ENCODE peak calls at places on chromosome 3, in four cellular contexts. One of them, this sample, is unnamed.

GRCh38 chr3:22296641-22297040 is 545.6 kb upstream of the ZNF385D start:
- DNase-seq in WTC11: no peak
- DNase-seq in GM12878: no peak
- DNase-seq in HepG2: no peak
- DNase-seq in this sample: no peak

GRCh38 chr3:190865828-190866227 is 3.3 kb upstream of the GMNC start:
- DNase-seq in WTC11: no peak
- DNase-seq in GM12878: no peak
- DNase-seq in HepG2: no peak
- DNase-seq in this sample: no peak

GRCh38 chr3:193704431-193704830 is 111.4 kb downstream of the OPA1 start:
- DNase-seq in WTC11: peak
- DNase-seq in GM12878: no peak
- DNase-seq in HepG2: no peak
- DNase-seq in this sample: peak

GRCh38 chr3:143657391-143657790 is 190.9 kb downstream of the SLC9A9 start:
- DNase-seq in WTC11: no peak
- DNase-seq in GM12878: no peak
- DNase-seq in HepG2: no peak
- DNase-seq in this sample: no peak

GRCh38 chr3:89419647-89420141 is 312.3 kb downstream of the EPHA3 start:
- DNase-seq in HepG2: no peak
- DNase-seq in GM12878: no peak
- DNase-seq in WTC11: no peak
- DNase-seq in this sample: no peak

GRCh38 chr3:45397754-45398153 is 9.4 kb downstream of the LARS2 start:
- DNase-seq in GM12878: no peak
- DNase-seq in WTC11: no peak
- DNase-seq in HepG2: no peak
- DNase-seq in this sample: no peak

GRCh38 chr3:18964640-18965039 is 183.7 kb upstream of the KCNH8 start:
- DNase-seq in WTC11: no peak
- DNase-seq in GM12878: no peak
- DNase-seq in HepG2: no peak
- DNase-seq in this sample: no peak

GRCh38 chr3:42036483-42036823 is 54.7 kb upstream of the TRAK1 start:
- DNase-seq in WTC11: no peak
- DNase-seq in HepG2: peak
- DNase-seq in GM12878: no peak
- DNase-seq in this sample: no peak

GRCh38 chr3:158769519-158770253 is 32.2 kb upstream of the MFSD1 start:
- DNase-seq in WTC11: no peak
- DNase-seq in HepG2: no peak
- DNase-seq in GM12878: no peak
- DNase-seq in this sample: no peak

GRCh38 chr3:158771982-158772381 is 29.9 kb upstream of the MFSD1 start:
- DNase-seq in WTC11: no peak
- DNase-seq in GM12878: no peak
- DNase-seq in HepG2: no peak
- DNase-seq in this sample: no peak

GRCh38 chr3:158771577-158771976 is 30.3 kb upstream of the MFSD1 start:
- DNase-seq in GM12878: no peak
- DNase-seq in WTC11: no peak
- DNase-seq in HepG2: no peak
- DNase-seq in this sample: no peak

GRCh38 chr3:158770254-158771017 is 31.4 kb upstream of the MFSD1 start:
- DNase-seq in GM12878: no peak
- DNase-seq in HepG2: no peak
- DNase-seq in WTC11: no peak
- DNase-seq in this sample: no peak

GRCh38 chr3:158771018-158771350 is 30.9 kb upstream of the MFSD1 start:
- DNase-seq in HepG2: no peak
- DNase-seq in GM12878: no peak
- DNase-seq in WTC11: no peak
- DNase-seq in this sample: no peak
- TF ChIP-seq ETV6 in HepG2: no peak
- TF ChIP-seq ETV6 in GM12878: no peak
- TF ChIP-seq ETV6 in WTC11: no peak
- TF ChIP-seq ETV6 in this sample: no peak

DNA sequence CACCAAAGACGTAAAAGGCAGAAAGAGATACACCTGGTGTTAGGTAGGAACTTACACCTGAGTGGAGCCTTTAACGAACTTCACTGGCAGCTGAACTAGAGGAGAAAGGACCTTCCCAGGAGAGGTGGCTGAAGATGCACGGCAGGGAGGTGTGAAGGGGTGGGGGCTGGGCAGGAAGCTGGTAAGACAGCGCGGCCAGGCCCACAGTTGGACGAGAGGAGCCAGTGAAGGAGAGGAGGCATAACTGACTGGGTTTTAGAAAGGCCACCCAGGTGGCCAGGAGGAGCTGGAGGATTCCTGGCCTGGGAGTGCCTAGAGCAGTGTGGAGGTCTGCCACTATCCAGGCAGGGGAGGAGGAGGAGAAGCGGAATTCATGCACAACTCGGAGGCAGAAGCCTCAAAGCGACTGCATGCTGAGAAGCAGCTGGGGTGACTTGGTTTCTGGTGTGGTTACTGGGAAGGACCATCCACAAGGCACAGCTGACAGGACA is 51.9 kb downstream of the SLC41A3 start:
- DNase-seq in HepG2: no peak
- DNase-seq in WTC11: no peak
- DNase-seq in GM12878: no peak
- DNase-seq in this sample: no peak
- TF ChIP-seq ETV6 in HepG2: no peak
- TF ChIP-seq ETV6 in WTC11: no peak
- TF ChIP-seq ETV6 in GM12878: no peak
- TF ChIP-seq ETV6 in this sample: no peak

DNA sequence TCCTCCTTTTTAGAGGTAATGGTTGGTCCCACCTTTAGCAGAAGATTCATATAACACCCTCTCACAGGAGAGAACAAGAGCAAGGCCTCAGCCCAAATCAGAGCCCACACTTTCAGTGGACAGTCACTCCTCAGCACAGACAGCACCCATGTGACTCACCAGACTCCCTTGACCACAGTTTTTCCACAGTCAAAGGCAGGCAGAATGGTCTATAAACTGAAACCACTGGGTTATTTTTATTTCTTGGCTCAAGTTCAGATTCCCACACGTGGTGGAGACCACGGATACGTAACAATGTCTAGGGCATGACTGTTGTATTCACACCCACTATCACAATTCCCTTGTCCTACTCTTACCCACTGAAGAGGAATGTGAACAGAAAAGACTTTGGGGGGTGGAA is 237.8 kb upstream of the UBE2E1 start:
- DNase-seq in WTC11: no peak
- DNase-seq in HepG2: no peak
- DNase-seq in GM12878: no peak
- DNase-seq in this sample: no peak
- TF ChIP-seq ETV6 in WTC11: no peak
- TF ChIP-seq ETV6 in HepG2: no peak
- TF ChIP-seq ETV6 in GM12878: no peak
- TF ChIP-seq ETV6 in this sample: no peak

GRCh38 chr3:129618186-129618820 is 11.8 kb upstream of the PLXND1 start:
- DNase-seq in HepG2: no peak
- DNase-seq in GM12878: no peak
- DNase-seq in WTC11: no peak
- DNase-seq in this sample: no peak
- TF ChIP-seq ETV6 in HepG2: no peak
- TF ChIP-seq ETV6 in GM12878: no peak
- TF ChIP-seq ETV6 in WTC11: no peak
- TF ChIP-seq ETV6 in this sample: no peak

GRCh38 chr3:188299713-188300112 is 145.8 kb downstream of the LPP start:
- DNase-seq in WTC11: no peak
- DNase-seq in GM12878: no peak
- DNase-seq in HepG2: no peak
- DNase-seq in this sample: no peak
- TF ChIP-seq ETV6 in WTC11: no peak
- TF ChIP-seq ETV6 in GM12878: no peak
- TF ChIP-seq ETV6 in HepG2: no peak
- TF ChIP-seq ETV6 in this sample: no peak

GRCh38 chr3:59782664-59783063 is 732.8 kb upstream of the CFAP20DC start:
- DNase-seq in WTC11: no peak
- DNase-seq in HepG2: no peak
- DNase-seq in GM12878: no peak
- DNase-seq in this sample: no peak
- TF ChIP-seq ETV6 in WTC11: no peak
- TF ChIP-seq ETV6 in HepG2: no peak
- TF ChIP-seq ETV6 in GM12878: no peak
- TF ChIP-seq ETV6 in this sample: no peak

GRCh38 chr3:37935756-37936666 is 54.6 kb upstream of the VILL start:
- DNase-seq in GM12878: no peak
- DNase-seq in HepG2: peak
- DNase-seq in WTC11: no peak
- DNase-seq in this sample: no peak
- TF ChIP-seq ETV6 in GM12878: no peak
- TF ChIP-seq ETV6 in HepG2: peak
- TF ChIP-seq ETV6 in WTC11: no peak
- TF ChIP-seq ETV6 in this sample: no peak

GRCh38 chr3:186254676-186255665 is 107.1 kb downstream of the DGKG start:
- DNase-seq in WTC11: no peak
- DNase-seq in HepG2: no peak
- DNase-seq in GM12878: peak
- DNase-seq in this sample: no peak

GRCh38 chr3:186258968-186259367 is 103.1 kb downstream of the DGKG start:
- DNase-seq in HepG2: no peak
- DNase-seq in GM12878: no peak
- DNase-seq in WTC11: peak
- DNase-seq in this sample: no peak

GRCh38 chr3:186257866-186258265 is 104.2 kb downstream of the DGKG start:
- DNase-seq in WTC11: no peak
- DNase-seq in GM12878: no peak
- DNase-seq in HepG2: no peak
- DNase-seq in this sample: no peak

GRCh38 chr3:186251948-186252619 is 110.0 kb downstream of the DGKG start:
- DNase-seq in HepG2: no peak
- DNase-seq in WTC11: no peak
- DNase-seq in GM12878: no peak
- DNase-seq in this sample: no peak

DNA sequence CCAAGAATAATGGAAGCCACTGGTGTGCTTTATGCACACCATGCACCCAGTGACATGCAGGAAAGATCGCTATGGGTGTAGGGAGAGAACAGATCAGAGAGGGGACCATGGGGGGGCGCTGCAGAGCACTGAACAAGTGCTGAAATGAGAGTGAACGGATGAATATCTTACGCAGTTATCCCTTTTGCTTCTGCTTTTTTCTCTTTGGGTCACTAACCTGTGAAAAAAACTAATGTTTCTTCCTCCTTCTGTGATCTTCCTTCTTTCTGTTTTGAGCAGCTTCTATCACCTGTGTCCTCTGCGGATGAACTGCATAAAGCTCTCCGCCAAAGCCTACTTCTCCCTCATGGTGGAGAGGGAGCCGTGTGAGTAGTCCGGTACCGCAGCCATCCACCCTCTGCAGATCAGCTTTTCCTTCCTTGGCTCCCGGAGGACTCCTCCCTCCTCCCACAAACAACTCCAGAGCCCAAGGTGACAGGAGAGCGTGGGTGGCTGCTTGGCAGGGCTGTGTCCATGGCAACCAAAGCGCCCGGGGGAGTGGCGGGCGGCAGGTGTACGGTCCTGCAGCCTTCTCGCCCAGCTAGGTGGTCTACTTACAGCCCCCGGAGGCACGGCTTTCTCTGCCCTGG is 106.2 kb downstream of the DGKG start:
- DNase-seq in HepG2: no peak
- DNase-seq in WTC11: peak
- DNase-seq in GM12878: no peak
- DNase-seq in this sample: peak
- TF ChIP-seq ETV6 in HepG2: no peak
- TF ChIP-seq ETV6 in WTC11: no peak
- TF ChIP-seq ETV6 in GM12878: no peak
- TF ChIP-seq ETV6 in this sample: no peak